ENCODE peak calls at places on chromosomes 7 and 10, in nine cellular contexts. R is lung; Y is activated naive CD4-positive, alpha-beta T cell; X is stimulated activated CD8-positive, alpha-beta memory T cell treated with anti-CD3 and anti-CD28 coated beads, Interleukin-2, amount 100 ng/mL, for 1 hour; G is A549; D is kidney glomerular epithelial cell; C is sigmoid colon; K is T-helper 9 cell; Z is kidney tubule cell. B is an unnamed sample.

GRCh38 chr7:17144313-17144712 is 154.1 kb upstream of the AHR start:
- DNase-seq in R (no peak), Y (no peak), X (peak), G (peak), D (no peak), C (no peak), K (peak), Z (peak), B (no peak)

GRCh38 chr10:1369665-1370064 is 313.5 kb downstream of the WDR37 start:
- DNase-seq in R (no peak), Y (no peak), X (no peak), G (no peak), D (no peak), C (no peak), K (no peak), Z (no peak), B (peak)

GRCh38 chr7:94280836-94281235 is 113.9 kb upstream of the COL1A2 start:
- DNase-seq in R (no peak), Y (no peak), X (no peak), G (no peak), D (no peak), C (no peak), K (no peak), Z (no peak), B (no peak)

GRCh38 chr10:62422068-62422590 is 48.0 kb downstream of the ZNF365 start:
- DNase-seq in R (no peak), Y (no peak), X (no peak), G (no peak), D (no peak), C (no peak), K (no peak), Z (peak), B (no peak)

GRCh38 chr7:92496876-92497275 is 19.1 kb upstream of the ERVW-1 start:
- DNase-seq in R (no peak), Y (no peak), X (no peak), G (no peak), D (no peak), C (no peak), K (no peak), Z (no peak), B (no peak)

GRCh38 chr7:136528329-136528728 is 340.1 kb upstream of the CHRM2 start:
- DNase-seq in R (no peak), Y (no peak), X (no peak), G (peak), D (peak), C (no peak), K (no peak), Z (peak), B (no peak)

GRCh38 chr10:132884041-132884440 is 58.3 kb downstream of the CFAP46 start:
- DNase-seq in R (no peak), Y (no peak), X (no peak), G (no peak), D (no peak), C (peak), K (no peak), Z (no peak), B (no peak)

GRCh38 chr10:18071591-18071990 is 68.6 kb upstream of the CACNB2 start:
- DNase-seq in R (no peak), Y (no peak), X (no peak), G (no peak), D (no peak), C (no peak), K (no peak), Z (peak), B (no peak)

GRCh38 chr10:499991-500390 is 189.5 kb downstream of the DIP2C start:
- DNase-seq in R (no peak), Y (no peak), X (no peak), G (no peak), D (no peak), C (peak), K (no peak), Z (no peak), B (no peak)

B was measured in osteocyte.